ENCODE peak calls at places on chromosomes 1 and 21, in six cellular contexts. T is T-helper 1 cell, E is T follicular helper cell, G is NCI-H2029, J is HFFc6, K is mucosa of descending colon. L is an unnamed sample.

GRCh38 chr1:210272666-210273065 is 40.1 kb downstream of the SERTAD4 start:
- DNase-seq in T (no peak), E (no peak), K (no peak), G (no peak), J (no peak), L (peak)

GRCh38 chr1:38929476-38929875 is 12.2 kb downstream of the RHBDL2 start:
- DNase-seq in T (no peak), E (no peak), G (no peak), K (no peak), J (no peak), L (no peak)

GRCh38 chr1:17904290-17904689 is 149.2 kb downstream of the ACTL8 start:
- DNase-seq in E (no peak), G (peak), T (no peak), J (no peak), K (no peak), L (no peak)

GRCh38 chr1:116986531-116987255 is 14.9 kb upstream of the CD101 start:
- DNase-seq in J (no peak), T (no peak), E (no peak), G (no peak), K (no peak), L (no peak)

GRCh38 chr1:184387871-184388670 is 1.2 kb downstream of the C1orf21 start:
- DNase-seq in T (no peak), E (no peak), K (peak), J (peak), G (no peak), L (peak)

GRCh38 chr21:17679002-17679600 is 66.4 kb upstream of the BTG3 start:
- DNase-seq in K (peak), J (peak), E (no peak), T (no peak), G (peak), L (peak)

GRCh38 chr1:196401454-196401838 is 206.8 kb downstream of the KCNT2 start:
- DNase-seq in J (no peak), T (no peak), E (no peak), G (no peak), K (no peak), L (no peak)

GRCh38 chr1:170250531-170251276 is 104.9 kb downstream of the NTMT2 start:
- DNase-seq in J (no peak), E (no peak), G (no peak), T (no peak), K (no peak), L (no peak)

GRCh38 chr1:44377925-44378784 is 23.1 kb upstream of the ERI3 start:
- DNase-seq in K (peak), J (peak), E (peak), T (no peak), G (peak), L (peak)

GRCh38 chr1:7136166-7136953 is 351.1 kb downstream of the CAMTA1 start:
- DNase-seq in E (no peak), G (no peak), J (no peak), T (no peak), K (no peak), L (no peak)